ENCODE peak calls at places on chromosomes 6 and 20, in seven cellular contexts. One of them, this sample, is unnamed.
A peak's percentile ranks its signal among the peaks of the same experiment; 100 is the strongest.

GRCh38 chr6:48567016-48567415 is 456.0 kb upstream of the PTCHD4 start:
- DNase-seq in K562: no peak
- DNase-seq in H1: no peak
- DNase-seq in HepG2: no peak
- DNase-seq in SK-N-SH: no peak
- DNase-seq in GM12878: no peak
- DNase-seq in HCT116: no peak
- DNase-seq in this sample: no peak

GRCh38 chr20:47137231-47137865 is 219.2 kb downstream of the ZMYND8 start:
- DNase-seq in SK-N-SH: no peak
- DNase-seq in HepG2: no peak
- DNase-seq in GM12878: no peak
- DNase-seq in K562: no peak
- DNase-seq in H1: no peak
- DNase-seq in HCT116: no peak
- DNase-seq in this sample: no peak

GRCh38 chr20:45452772-45453171 is 16.8 kb upstream of the WFDC2 start:
- DNase-seq in H1: no peak
- DNase-seq in K562: no peak
- DNase-seq in HCT116: no peak
- DNase-seq in GM12878: no peak
- DNase-seq in SK-N-SH: no peak
- DNase-seq in HepG2: no peak
- DNase-seq in this sample: no peak

GRCh38 chr6:26136321-26136720 is 49.1 kb downstream of the HFE start:
- DNase-seq in K562: no peak
- DNase-seq in HCT116: no peak
- DNase-seq in H1: no peak
- DNase-seq in SK-N-SH: no peak
- DNase-seq in GM12878: no peak
- DNase-seq in HepG2: no peak
- DNase-seq in this sample: no peak

GRCh38 chr20:3209023-3209945 is at the start of gene ITPA:
- DNase-seq in HepG2: peak; percentile 75
- DNase-seq in HCT116: no peak
- DNase-seq in H1: no peak
- DNase-seq in K562: peak; percentile 68
- DNase-seq in SK-N-SH: peak; percentile 89
- DNase-seq in GM12878: no peak
- DNase-seq in this sample: peak; percentile 68

GRCh38 chr6:82702574-82702973 is 339.0 kb downstream of the TPBG start:
- DNase-seq in K562: no peak
- DNase-seq in HepG2: no peak
- DNase-seq in SK-N-SH: no peak
- DNase-seq in H1: no peak
- DNase-seq in HCT116: no peak
- DNase-seq in GM12878: no peak
- DNase-seq in this sample: no peak

GRCh38 chr20:17441745-17442144 is 89.4 kb downstream of the BFSP1 start:
- DNase-seq in K562: no peak
- DNase-seq in H1: no peak
- DNase-seq in GM12878: no peak
- DNase-seq in HCT116: no peak
- DNase-seq in HepG2: no peak
- DNase-seq in SK-N-SH: no peak
- DNase-seq in this sample: no peak

GRCh38 chr20:24837721-24838456 is 111.2 kb upstream of the CST7 start:
- DNase-seq in SK-N-SH: no peak
- DNase-seq in GM12878: no peak
- DNase-seq in HCT116: no peak
- DNase-seq in HepG2: no peak
- DNase-seq in K562: no peak
- DNase-seq in H1: no peak
- DNase-seq in this sample: no peak

GRCh38 chr6:16802071-16802470 is 40.8 kb upstream of the ATXN1 start:
- DNase-seq in H1: no peak
- DNase-seq in SK-N-SH: no peak
- DNase-seq in HepG2: no peak
- DNase-seq in HCT116: no peak
- DNase-seq in K562: no peak
- DNase-seq in GM12878: no peak
- DNase-seq in this sample: no peak

GRCh38 chr20:62403331-62403730 is 3.8 kb downstream of the CABLES2 start:
- DNase-seq in HCT116: no peak
- DNase-seq in GM12878: no peak
- DNase-seq in H1: no peak
- DNase-seq in HepG2: no peak
- DNase-seq in K562: no peak
- DNase-seq in SK-N-SH: no peak
- DNase-seq in this sample: no peak

GRCh38 chr6:98547634-98548033 is 286.7 kb upstream of the POU3F2 start:
- DNase-seq in H1: no peak
- DNase-seq in HepG2: no peak
- DNase-seq in K562: no peak
- DNase-seq in SK-N-SH: peak; percentile 62
- DNase-seq in HCT116: no peak
- DNase-seq in GM12878: no peak
- DNase-seq in this sample: no peak

GRCh38 chr6:24883618-24884017 is 52.1 kb downstream of the RIPOR2 start:
- DNase-seq in HepG2: no peak
- DNase-seq in GM12878: peak; percentile 84
- DNase-seq in K562: no peak
- DNase-seq in SK-N-SH: no peak
- DNase-seq in HCT116: no peak
- DNase-seq in H1: no peak
- DNase-seq in this sample: no peak

GRCh38 chr6:129853996-129854711 is 7.0 kb downstream of the TMEM244 start:
- DNase-seq in HCT116: peak; percentile 32
- DNase-seq in H1: no peak
- DNase-seq in K562: peak; percentile 75
- DNase-seq in HepG2: no peak
- DNase-seq in SK-N-SH: no peak
- DNase-seq in GM12878: no peak
- DNase-seq in this sample: no peak

GRCh38 chr6:139373928-139374356 is 506 bp downstream of the CITED2 start:
- DNase-seq in K562: no peak
- DNase-seq in H1: no peak
- DNase-seq in GM12878: no peak
- DNase-seq in SK-N-SH: no peak
- DNase-seq in HepG2: no peak
- DNase-seq in HCT116: no peak
- DNase-seq in this sample: no peak

GRCh38 chr20:41034239-41034638 is 5.6 kb downstream of the TOP1 start:
- DNase-seq in H1: no peak
- DNase-seq in K562: peak; percentile 83
- DNase-seq in HCT116: no peak
- DNase-seq in SK-N-SH: no peak
- DNase-seq in GM12878: no peak
- DNase-seq in HepG2: no peak
- DNase-seq in this sample: no peak

GRCh38 chr20:34530342-34530741 is 14.1 kb downstream of the DYNLRB1 start:
- DNase-seq in GM12878: no peak
- DNase-seq in H1: no peak
- DNase-seq in HepG2: no peak
- DNase-seq in K562: no peak
- DNase-seq in HCT116: no peak
- DNase-seq in SK-N-SH: no peak
- DNase-seq in this sample: no peak

GRCh38 chr6:80163754-80164187 is 57.3 kb downstream of the BCKDHB start:
- DNase-seq in SK-N-SH: no peak
- DNase-seq in HCT116: peak; percentile 72
- DNase-seq in GM12878: peak; percentile 27
- DNase-seq in K562: peak; percentile 12
- DNase-seq in H1: no peak
- DNase-seq in HepG2: peak; percentile 26
- DNase-seq in this sample: no peak

GRCh38 chr6:157332813-157333212 is 9.5 kb upstream of the TMEM242 start:
- DNase-seq in SK-N-SH: no peak
- DNase-seq in HCT116: no peak
- DNase-seq in HepG2: no peak
- DNase-seq in H1: no peak
- DNase-seq in K562: no peak
- DNase-seq in GM12878: no peak
- DNase-seq in this sample: no peak

GRCh38 chr6:99563056-99563723 is 5.3 kb downstream of the CCNC start:
- DNase-seq in SK-N-SH: no peak
- DNase-seq in HepG2: no peak
- DNase-seq in GM12878: no peak
- DNase-seq in HCT116: no peak
- DNase-seq in H1: no peak
- DNase-seq in K562: no peak
- DNase-seq in this sample: no peak
- TF ChIP-seq JUND in SK-N-SH: no peak
- TF ChIP-seq JUND in HepG2: no peak
- TF ChIP-seq JUND in GM12878: no peak
- TF ChIP-seq JUND in HCT116: no peak
- TF ChIP-seq JUND in H1: no peak
- TF ChIP-seq JUND in K562: no peak
- TF ChIP-seq JUND in this sample: no peak

GRCh38 chr6:112337209-112337638 is 9.9 kb upstream of the RFPL4B start:
- DNase-seq in HCT116: peak; percentile 43
- DNase-seq in GM12878: no peak
- DNase-seq in H1: peak; percentile 23
- DNase-seq in K562: peak; percentile 31
- DNase-seq in SK-N-SH: peak; percentile 84
- DNase-seq in HepG2: peak; percentile 50
- DNase-seq in this sample: peak; percentile 77
- TF ChIP-seq JUND in HCT116: no peak
- TF ChIP-seq JUND in GM12878: no peak
- TF ChIP-seq JUND in H1: no peak
- TF ChIP-seq JUND in K562: no peak
- TF ChIP-seq JUND in SK-N-SH: no peak
- TF ChIP-seq JUND in HepG2: no peak
- TF ChIP-seq JUND in this sample: no peak

GRCh38 chr20:43983359-43983758 is 68.7 kb downstream of the TOX2 start:
- DNase-seq in HCT116: no peak
- DNase-seq in H1: no peak
- DNase-seq in SK-N-SH: no peak
- DNase-seq in GM12878: no peak
- DNase-seq in HepG2: no peak
- DNase-seq in K562: peak; percentile 67
- DNase-seq in this sample: no peak
- TF ChIP-seq JUND in HCT116: no peak
- TF ChIP-seq JUND in H1: no peak
- TF ChIP-seq JUND in SK-N-SH: no peak
- TF ChIP-seq JUND in GM12878: no peak
- TF ChIP-seq JUND in HepG2: no peak
- TF ChIP-seq JUND in K562: no peak
- TF ChIP-seq JUND in this sample: no peak

GRCh38 chr6:6781172-6781876 is 192.8 kb downstream of the LY86 start:
- DNase-seq in HepG2: no peak
- DNase-seq in HCT116: peak; percentile 68
- DNase-seq in SK-N-SH: no peak
- DNase-seq in GM12878: no peak
- DNase-seq in H1: no peak
- DNase-seq in K562: no peak
- DNase-seq in this sample: no peak
- TF ChIP-seq JUND in HepG2: no peak
- TF ChIP-seq JUND in HCT116: peak; percentile 87
- TF ChIP-seq JUND in SK-N-SH: no peak
- TF ChIP-seq JUND in GM12878: no peak
- TF ChIP-seq JUND in H1: no peak
- TF ChIP-seq JUND in K562: no peak
- TF ChIP-seq JUND in this sample: no peak

DNA sequence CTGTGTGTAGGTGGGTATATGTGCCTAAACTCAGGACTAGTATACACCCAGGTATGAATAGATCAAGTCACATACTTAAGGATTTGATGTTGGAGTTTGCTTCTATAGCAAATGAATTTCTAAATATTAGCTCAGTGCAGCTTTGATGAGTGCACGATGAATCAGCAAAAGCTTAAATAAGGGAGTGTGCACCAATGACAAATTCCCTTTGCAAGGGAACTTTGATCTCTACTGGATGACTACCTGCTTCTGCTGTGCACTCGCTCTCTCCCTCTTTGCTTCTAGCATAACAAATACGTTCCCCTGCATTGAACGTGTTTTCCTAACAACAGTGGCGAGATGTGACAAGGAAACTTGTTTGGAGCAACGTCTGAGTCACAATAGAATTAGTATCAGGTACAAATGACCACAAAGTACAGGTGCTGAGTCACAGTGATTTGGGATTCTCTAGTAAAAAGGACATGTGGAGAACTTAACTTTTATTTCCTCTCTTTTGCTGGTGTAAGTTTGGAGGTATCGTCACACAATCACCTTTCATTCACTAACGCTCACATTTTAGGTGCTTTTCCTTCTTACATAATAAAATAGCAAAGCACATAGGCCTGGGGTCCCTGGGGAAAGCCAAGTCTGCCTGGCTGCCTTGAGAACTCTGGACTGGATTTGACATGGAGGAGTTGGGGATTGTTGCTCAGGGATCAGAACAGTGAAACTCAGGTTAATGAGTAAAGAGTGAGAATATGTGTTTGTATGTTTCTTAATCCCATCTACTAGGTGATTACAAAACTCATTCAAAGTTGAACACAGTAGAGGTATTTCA is 49.7 kb downstream of the KLHL31 start:
- DNase-seq in K562: peak; percentile 44
- DNase-seq in H1: no peak
- DNase-seq in HCT116: peak; percentile 99
- DNase-seq in SK-N-SH: no peak
- DNase-seq in HepG2: peak; percentile 100
- DNase-seq in GM12878: no peak
- DNase-seq in this sample: peak; percentile 21
- TF ChIP-seq JUND in K562: peak; percentile 77
- TF ChIP-seq JUND in H1: no peak
- TF ChIP-seq JUND in HCT116: peak; percentile 97
- TF ChIP-seq JUND in SK-N-SH: no peak
- TF ChIP-seq JUND in HepG2: peak; percentile 85
- TF ChIP-seq JUND in GM12878: no peak
- TF ChIP-seq JUND in this sample: no peak

DNA sequence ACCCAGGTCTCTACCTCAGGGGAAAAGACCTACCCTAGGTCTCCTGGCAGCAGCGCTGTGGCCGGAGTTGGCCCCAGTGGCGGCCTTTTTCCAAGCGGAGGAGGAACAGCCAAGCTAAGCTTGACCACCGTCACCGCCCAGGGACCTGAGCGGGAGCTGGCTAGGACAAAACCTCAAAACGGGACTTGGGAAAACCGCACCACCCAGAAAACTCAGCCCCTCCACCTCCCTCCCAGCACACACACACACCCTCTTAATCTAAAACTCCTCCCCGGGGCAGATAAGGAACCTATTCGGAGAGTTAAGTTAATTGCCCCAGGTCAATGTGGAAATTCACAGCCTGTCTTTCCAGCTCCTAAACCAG is 2.7 kb upstream of the TRERF1 start:
- DNase-seq in H1: no peak
- DNase-seq in GM12878: no peak
- DNase-seq in K562: peak; percentile 22
- DNase-seq in SK-N-SH: no peak
- DNase-seq in HCT116: no peak
- DNase-seq in HepG2: no peak
- DNase-seq in this sample: peak; percentile 29
- TF ChIP-seq JUND in H1: no peak
- TF ChIP-seq JUND in GM12878: no peak
- TF ChIP-seq JUND in K562: no peak
- TF ChIP-seq JUND in SK-N-SH: no peak
- TF ChIP-seq JUND in HCT116: no peak
- TF ChIP-seq JUND in HepG2: no peak
- TF ChIP-seq JUND in this sample: no peak

This sample was measured in T47D.